ENCODE peak calls at places on chromosomes 4 and X, in five cellular contexts. One of them, this sample, is unnamed. For H3K36me3, the result is how much of the 10 kb centered on the place peaks cover.

GRCh38 chr4:77819409-77819835 is 254 bp upstream of the CNOT6L start:
- DNase-seq in psoas muscle: no peak
- DNase-seq in OCI-LY7: peak
- DNase-seq in right lobe of liver: no peak
- DNase-seq in testis: peak
- DNase-seq in this sample: peak

GRCh38 chrX:69987691-69988090 is 62.0 kb downstream of the AWAT2 start:
- DNase-seq in OCI-LY7: no peak
- DNase-seq in psoas muscle: no peak
- DNase-seq in right lobe of liver: no peak
- DNase-seq in testis: no peak
- DNase-seq in this sample: no peak

GRCh38 chr4:123121241-123121907 is 199.0 kb upstream of the NUDT6 start:
- DNase-seq in OCI-LY7: no peak
- DNase-seq in testis: no peak
- DNase-seq in right lobe of liver: no peak
- DNase-seq in psoas muscle: no peak
- DNase-seq in this sample: no peak

GRCh38 chr4:55180980-55181379 is 55.6 kb upstream of the KDR start:
- DNase-seq in OCI-LY7: no peak
- DNase-seq in testis: no peak
- DNase-seq in right lobe of liver: no peak
- DNase-seq in psoas muscle: no peak
- DNase-seq in this sample: no peak

GRCh38 chrX:71652405-71652804 is 14.9 kb upstream of the LOC101059915 start:
- DNase-seq in right lobe of liver: no peak
- DNase-seq in testis: peak
- DNase-seq in psoas muscle: no peak
- DNase-seq in OCI-LY7: peak
- DNase-seq in this sample: peak

GRCh38 chrX:129600981-129601424 is 53.8 kb downstream of the APLN start:
- DNase-seq in OCI-LY7: peak
- DNase-seq in testis: peak
- DNase-seq in psoas muscle: no peak
- DNase-seq in right lobe of liver: no peak
- DNase-seq in this sample: peak

GRCh38 chrX:53704294-53704693 is 17.8 kb upstream of the HUWE1 start:
- DNase-seq in testis: no peak
- DNase-seq in right lobe of liver: no peak
- DNase-seq in OCI-LY7: peak
- DNase-seq in psoas muscle: no peak
- DNase-seq in this sample: no peak

GRCh38 chrX:72576161-72576896 is 3.7 kb upstream of the HDAC8 start:
- DNase-seq in psoas muscle: no peak
- DNase-seq in OCI-LY7: no peak
- DNase-seq in testis: peak
- DNase-seq in right lobe of liver: no peak
- DNase-seq in this sample: no peak

GRCh38 chrX:139224953-139225665 is 305.4 kb upstream of the F9 start:
- DNase-seq in testis: no peak
- DNase-seq in right lobe of liver: no peak
- DNase-seq in psoas muscle: no peak
- DNase-seq in OCI-LY7: no peak
- DNase-seq in this sample: no peak

GRCh38 chr4:25020240-25020639 is 10.5 kb downstream of the LGI2 start:
- DNase-seq in testis: no peak
- DNase-seq in psoas muscle: no peak
- DNase-seq in right lobe of liver: no peak
- DNase-seq in OCI-LY7: no peak
- DNase-seq in this sample: no peak

GRCh38 chr4:94577136-94577535 is 125.4 kb downstream of the PDLIM5 start:
- DNase-seq in testis: peak
- DNase-seq in right lobe of liver: no peak
- DNase-seq in OCI-LY7: no peak
- DNase-seq in psoas muscle: no peak
- DNase-seq in this sample: no peak

GRCh38 chr4:73599182-73599581 is 21.1 kb downstream of the RASSF6 start:
- DNase-seq in right lobe of liver: no peak
- DNase-seq in psoas muscle: no peak
- DNase-seq in testis: no peak
- DNase-seq in OCI-LY7: peak
- DNase-seq in this sample: no peak

GRCh38 chr4:7842384-7843279 is 97.0 kb downstream of the AFAP1 start:
- DNase-seq in psoas muscle: peak
- DNase-seq in testis: peak
- DNase-seq in right lobe of liver: no peak
- DNase-seq in OCI-LY7: no peak
- DNase-seq in this sample: no peak

GRCh38 chr4:128107766-128108165 is 46.7 kb downstream of the LARP1B start:
- DNase-seq in right lobe of liver: no peak
- DNase-seq in testis: no peak
- DNase-seq in OCI-LY7: no peak
- DNase-seq in psoas muscle: no peak
- DNase-seq in this sample: no peak

GRCh38 chr4:135777386-135777785 is 1575.8 kb upstream of the PABPC4L start:
- DNase-seq in right lobe of liver: no peak
- DNase-seq in testis: no peak
- DNase-seq in psoas muscle: no peak
- DNase-seq in OCI-LY7: no peak
- DNase-seq in this sample: no peak

GRCh38 chr4:139304920-139305319 is 2.6 kb upstream of the NDUFC1 start:
- DNase-seq in OCI-LY7: no peak
- DNase-seq in testis: no peak
- DNase-seq in right lobe of liver: no peak
- DNase-seq in psoas muscle: no peak
- DNase-seq in this sample: no peak

GRCh38 chr4:22512306-22512705 is 3.6 kb downstream of the ADGRA3 start:
- DNase-seq in OCI-LY7: no peak
- DNase-seq in right lobe of liver: no peak
- DNase-seq in testis: no peak
- DNase-seq in psoas muscle: no peak
- DNase-seq in this sample: no peak

GRCh38 chrX:129653181-129653984 is 1.4 kb downstream of the APLN start:
- DNase-seq in testis: no peak
- DNase-seq in OCI-LY7: no peak
- DNase-seq in psoas muscle: no peak
- DNase-seq in right lobe of liver: no peak
- DNase-seq in this sample: no peak

GRCh38 chr4:186602978-186603377 is 47.6 kb upstream of the MTNR1A start:
- DNase-seq in OCI-LY7: no peak
- DNase-seq in right lobe of liver: no peak
- DNase-seq in psoas muscle: no peak
- DNase-seq in testis: no peak
- DNase-seq in this sample: no peak

GRCh38 chr4:186606593-186606992 is 51.2 kb upstream of the MTNR1A start:
- DNase-seq in right lobe of liver: no peak
- DNase-seq in testis: no peak
- DNase-seq in OCI-LY7: no peak
- DNase-seq in psoas muscle: no peak
- DNase-seq in this sample: no peak

GRCh38 chr4:186607490-186607889 is 52.1 kb upstream of the MTNR1A start:
- DNase-seq in OCI-LY7: no peak
- DNase-seq in right lobe of liver: no peak
- DNase-seq in psoas muscle: no peak
- DNase-seq in testis: no peak
- DNase-seq in this sample: no peak

GRCh38 chr4:186605261-186605865 is 50.0 kb upstream of the MTNR1A start:
- DNase-seq in psoas muscle: no peak
- DNase-seq in OCI-LY7: no peak
- DNase-seq in testis: no peak
- DNase-seq in right lobe of liver: no peak
- DNase-seq in this sample: no peak

DNA sequence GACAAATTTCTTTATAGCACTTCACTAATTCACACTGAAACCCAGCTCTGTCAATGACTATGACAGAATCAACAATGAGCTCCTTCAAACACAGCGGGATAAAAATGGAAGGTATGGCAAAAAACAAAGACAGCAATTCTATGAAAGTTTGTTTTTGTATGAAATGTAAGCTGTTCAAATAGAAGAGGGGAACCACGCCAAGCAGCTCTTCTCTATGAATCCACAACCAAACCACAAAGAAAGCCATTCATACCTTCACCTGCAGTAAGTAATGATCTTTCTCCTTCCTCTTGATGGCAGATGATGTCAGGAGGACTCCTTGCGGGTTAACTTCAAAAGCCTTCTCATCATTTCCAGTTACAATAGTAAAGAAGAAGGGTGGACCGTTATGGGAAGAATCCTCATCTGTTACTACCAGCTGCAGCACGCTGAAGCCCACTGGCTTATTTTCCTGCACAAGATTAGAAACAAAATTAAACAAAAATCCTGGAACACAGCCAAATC is 48.8 kb upstream of the MTNR1A start:
- DNase-seq in psoas muscle: no peak
- DNase-seq in OCI-LY7: no peak
- DNase-seq in right lobe of liver: no peak
- DNase-seq in testis: no peak
- DNase-seq in this sample: no peak
- H3K36me3 ChIP-seq in psoas muscle: under half
- H3K36me3 ChIP-seq in OCI-LY7: under half
- H3K36me3 ChIP-seq in right lobe of liver: under half
- H3K36me3 ChIP-seq in testis: under half
- H3K36me3 ChIP-seq in this sample: under half

GRCh38 chr4:152676052-152676854 is 3.5 kb downstream of the TMEM154 start:
- DNase-seq in right lobe of liver: no peak
- DNase-seq in testis: no peak
- DNase-seq in OCI-LY7: peak
- DNase-seq in psoas muscle: no peak
- DNase-seq in this sample: no peak

GRCh38 chr4:152682143-152682542 is 2.3 kb upstream of the TMEM154 start:
- DNase-seq in right lobe of liver: no peak
- DNase-seq in OCI-LY7: no peak
- DNase-seq in testis: no peak
- DNase-seq in psoas muscle: no peak
- DNase-seq in this sample: no peak

GRCh38 chr4:152678841-152679240 is 956 bp downstream of the TMEM154 start:
- DNase-seq in testis: no peak
- DNase-seq in psoas muscle: no peak
- DNase-seq in right lobe of liver: no peak
- DNase-seq in OCI-LY7: peak
- DNase-seq in this sample: no peak

GRCh38 chr4:152680988-152681731 is 1.4 kb upstream of the TMEM154 start:
- DNase-seq in right lobe of liver: no peak
- DNase-seq in testis: no peak
- DNase-seq in psoas muscle: no peak
- DNase-seq in OCI-LY7: peak
- DNase-seq in this sample: no peak

GRCh38 chr4:152679414-152680281 is at the start of gene TMEM154:
- DNase-seq in testis: peak
- DNase-seq in right lobe of liver: peak
- DNase-seq in psoas muscle: peak
- DNase-seq in OCI-LY7: peak
- DNase-seq in this sample: peak
- TF ChIP-seq CTCF in testis: no peak
- TF ChIP-seq CTCF in right lobe of liver: no peak
- TF ChIP-seq CTCF in psoas muscle: no peak
- TF ChIP-seq CTCF in OCI-LY7: no peak
- TF ChIP-seq CTCF in this sample: no peak

GRCh38 chr4:166198516-166198915 is 325.5 kb downstream of the TLL1 start:
- DNase-seq in testis: no peak
- DNase-seq in right lobe of liver: no peak
- DNase-seq in psoas muscle: no peak
- DNase-seq in OCI-LY7: no peak
- DNase-seq in this sample: no peak

GRCh38 chr4:166195101-166195500 is 322.1 kb downstream of the TLL1 start:
- DNase-seq in right lobe of liver: no peak
- DNase-seq in psoas muscle: no peak
- DNase-seq in testis: no peak
- DNase-seq in OCI-LY7: no peak
- DNase-seq in this sample: no peak

GRCh38 chr4:166198041-166198440 is 325.0 kb downstream of the TLL1 start:
- DNase-seq in testis: peak
- DNase-seq in right lobe of liver: no peak
- DNase-seq in psoas muscle: no peak
- DNase-seq in OCI-LY7: no peak
- DNase-seq in this sample: no peak

GRCh38 chr4:166197166-166197565 is 324.1 kb downstream of the TLL1 start:
- DNase-seq in psoas muscle: no peak
- DNase-seq in OCI-LY7: no peak
- DNase-seq in right lobe of liver: no peak
- DNase-seq in testis: no peak
- DNase-seq in this sample: no peak

DNA sequence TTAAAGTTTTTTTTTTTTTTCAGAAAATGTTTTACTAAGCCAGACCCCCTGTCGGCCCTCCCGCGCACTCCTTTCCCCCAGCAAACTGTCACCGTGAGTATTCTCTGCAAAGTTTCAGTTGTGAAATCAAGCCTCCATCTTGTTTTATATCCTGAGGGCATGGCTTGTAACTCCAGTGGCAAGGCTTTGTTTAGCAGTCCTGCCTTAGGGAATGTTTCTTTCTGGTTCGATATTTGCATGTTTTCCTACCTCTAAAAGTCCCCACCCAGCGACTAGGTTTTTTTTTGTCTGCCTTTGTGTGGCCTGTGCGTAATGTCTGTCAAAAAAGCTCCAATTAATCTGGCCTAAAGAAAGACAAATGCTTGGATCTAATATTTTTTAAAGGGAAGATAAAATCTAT is 325.9 kb downstream of the TLL1 start:
- DNase-seq in psoas muscle: no peak
- DNase-seq in right lobe of liver: no peak
- DNase-seq in OCI-LY7: no peak
- DNase-seq in testis: no peak
- DNase-seq in this sample: no peak
- H3K4me3 ChIP-seq in psoas muscle: no peak
- H3K4me3 ChIP-seq in right lobe of liver: no peak
- H3K4me3 ChIP-seq in OCI-LY7: no peak
- H3K4me3 ChIP-seq in testis: peak
- H3K4me3 ChIP-seq in this sample: no peak

GRCh38 chrX:17415242-17415815 is 40.3 kb downstream of the NHS start:
- DNase-seq in testis: no peak
- DNase-seq in right lobe of liver: no peak
- DNase-seq in psoas muscle: no peak
- DNase-seq in OCI-LY7: no peak
- DNase-seq in this sample: no peak

GRCh38 chrX:17413228-17413627 is 38.2 kb downstream of the NHS start:
- DNase-seq in right lobe of liver: no peak
- DNase-seq in psoas muscle: no peak
- DNase-seq in testis: no peak
- DNase-seq in OCI-LY7: no peak
- DNase-seq in this sample: no peak

GRCh38 chrX:17414057-17414658 is 39.2 kb downstream of the NHS start:
- DNase-seq in right lobe of liver: no peak
- DNase-seq in psoas muscle: no peak
- DNase-seq in testis: peak
- DNase-seq in OCI-LY7: no peak
- DNase-seq in this sample: no peak

GRCh38 chrX:17414839-17415238 is 39.8 kb downstream of the NHS start:
- DNase-seq in testis: peak
- DNase-seq in right lobe of liver: no peak
- DNase-seq in OCI-LY7: no peak
- DNase-seq in psoas muscle: peak
- DNase-seq in this sample: no peak

DNA sequence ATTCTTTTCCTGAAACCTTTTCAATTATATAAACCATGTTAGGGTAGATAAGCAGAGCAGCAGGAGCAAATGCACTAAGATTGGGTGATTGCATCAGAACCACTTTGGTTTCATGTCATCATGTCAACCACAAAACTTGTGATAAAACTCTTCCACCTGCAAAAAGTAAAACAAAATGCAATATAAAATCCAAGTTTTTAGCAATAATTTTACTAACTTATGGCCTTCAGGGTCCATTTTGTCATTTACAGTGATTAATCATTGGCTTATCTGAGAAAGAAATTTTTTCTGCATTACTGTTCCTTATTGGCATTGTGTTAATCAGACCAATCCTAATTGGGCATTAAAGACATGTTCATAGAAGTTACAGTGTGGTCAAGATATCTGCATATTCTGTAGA is 42.4 kb downstream of the NHS start:
- DNase-seq in psoas muscle: no peak
- DNase-seq in right lobe of liver: no peak
- DNase-seq in testis: no peak
- DNase-seq in OCI-LY7: no peak
- DNase-seq in this sample: no peak
- H3K36me3 ChIP-seq in psoas muscle: under half
- H3K36me3 ChIP-seq in right lobe of liver: under half
- H3K36me3 ChIP-seq in testis: under half
- H3K36me3 ChIP-seq in OCI-LY7: under half
- H3K36me3 ChIP-seq in this sample: under half

This sample was measured in CD8-positive, alpha-beta T cell.